ENCODE peak calls at places on chromosomes 7 and 10, in eight cellular contexts. S is brain microvascular endothelial cell, X is foreskin fibroblast, J is osteocyte, Z is pancreas, G is endothelial cell, P is fibroblast of lung, T is body of pancreas. R is an unnamed sample.

GRCh38 chr7:137731436-137731835 is 115.3 kb downstream of the DGKI start:
- DNase-seq in S (peak), X (peak), J (no peak), Z (no peak), G (no peak), P (peak), T (no peak), R (no peak)

GRCh38 chr10:113329121-113329596 is 223.7 kb upstream of the HABP2 start:
- DNase-seq in S (peak), X (peak), J (no peak), Z (no peak), G (no peak), P (peak), T (no peak), R (no peak)

GRCh38 chr10:123930340-123931001 is 38.9 kb upstream of the CPXM2 start:
- DNase-seq in S (no peak), X (peak), J (no peak), Z (no peak), G (no peak), P (no peak), T (no peak), R (no peak)

GRCh38 chr7:131692131-131692960 is 135.9 kb upstream of the PODXL start:
- DNase-seq in S (peak), X (peak), J (peak), Z (peak), G (peak), P (peak), T (peak), R (peak)

GRCh38 chr7:133602291-133602690 is 349.4 kb downstream of the EXOC4 start:
- DNase-seq in S (peak), X (peak), J (no peak), Z (no peak), G (no peak), P (peak), T (peak), R (peak)

GRCh38 chr7:81845628-81846259 is 75.9 kb upstream of the HGF start:
- DNase-seq in S (no peak), X (no peak), J (no peak), Z (no peak), G (no peak), P (peak), T (no peak), R (no peak)

GRCh38 chr7:100099452-100099851 is 1.7 kb downstream of the MCM7 start:
- DNase-seq in S (no peak), X (no peak), J (no peak), Z (no peak), G (no peak), P (no peak), T (no peak), R (no peak)

GRCh38 chr10:112811741-112812551 is 138.1 kb upstream of the TCF7L2 start:
- DNase-seq in S (peak), X (peak), J (no peak), Z (no peak), G (no peak), P (peak), T (peak), R (peak)

GRCh38 chr7:95863623-95864022 is 91.3 kb downstream of the DYNC1I1 start:
- DNase-seq in S (no peak), X (no peak), J (no peak), Z (no peak), G (no peak), P (no peak), T (no peak), R (no peak)

GRCh38 chr10:35050556-35050955 is 39.6 kb downstream of the CUL2 start:
- DNase-seq in S (no peak), X (no peak), J (no peak), Z (no peak), G (no peak), P (no peak), T (no peak), R (no peak)

GRCh38 chr7:42174391-42174848 is 62.6 kb downstream of the GLI3 start:
- DNase-seq in S (no peak), X (peak), J (no peak), Z (no peak), G (no peak), P (peak), T (no peak), R (peak)

GRCh38 chr10:132743925-132744490 is 41.9 kb downstream of the NKX6-2 start:
- DNase-seq in S (peak), X (no peak), J (no peak), Z (no peak), G (no peak), P (no peak), T (no peak), R (no peak)

GRCh38 chr10:71363936-71364335 is 32.8 kb upstream of the CDH23 start:
- DNase-seq in S (no peak), X (no peak), J (no peak), Z (no peak), G (no peak), P (no peak), T (no peak), R (peak)

GRCh38 chr7:17297243-17297642 is 1.2 kb upstream of the AHR start:
- DNase-seq in S (no peak), X (no peak), J (no peak), Z (no peak), G (no peak), P (no peak), T (no peak), R (no peak)

GRCh38 chr10:126454045-126454751 is 65.9 kb upstream of the ADAM12 start:
- DNase-seq in S (no peak), X (no peak), J (peak), Z (no peak), G (no peak), P (no peak), T (no peak), R (no peak)

GRCh38 chr10:28684986-28685580 is 7.8 kb downstream of the BAMBI start:
- DNase-seq in S (no peak), X (no peak), J (no peak), Z (no peak), G (no peak), P (no peak), T (no peak), R (no peak)

GRCh38 chr7:139950881-139951525 is 111.7 kb downstream of the PARP12 start:
- DNase-seq in S (no peak), X (no peak), J (no peak), Z (no peak), G (no peak), P (no peak), T (no peak), R (no peak)

GRCh38 chr10:20274580-20274979 is 458.3 kb downstream of the PLXDC2 start:
- DNase-seq in S (no peak), X (no peak), J (no peak), Z (no peak), G (no peak), P (peak), T (no peak), R (no peak)

GRCh38 chr10:60848126-60848525 is 69.8 kb downstream of the CDK1 start:
- DNase-seq in S (peak), X (peak), J (no peak), Z (no peak), G (no peak), P (peak), T (peak), R (peak)

GRCh38 chr10:127983701-127984100 is 76.8 kb downstream of the PTPRE start:
- DNase-seq in S (no peak), X (no peak), J (no peak), Z (no peak), G (no peak), P (no peak), T (no peak), R (no peak)

GRCh38 chr7:46791180-46791579 is 790.7 kb downstream of the TNS3 start:
- DNase-seq in S (no peak), X (no peak), J (no peak), Z (no peak), G (no peak), P (no peak), T (no peak), R (no peak)

GRCh38 chr7:11665381-11665780 is 166.6 kb downstream of the THSD7A start:
- DNase-seq in S (no peak), X (no peak), J (no peak), Z (no peak), G (no peak), P (peak), T (no peak), R (no peak)

GRCh38 chr7:105788356-105788755 is 88.0 kb downstream of the ATXN7L1 start:
- DNase-seq in S (no peak), X (no peak), J (no peak), Z (no peak), G (no peak), P (no peak), T (no peak), R (no peak)

GRCh38 chr10:60825520-60825919 is 47.2 kb downstream of the CDK1 start:
- DNase-seq in S (no peak), X (no peak), J (no peak), Z (no peak), G (no peak), P (no peak), T (no peak), R (no peak)

GRCh38 chr7:40840990-40841389 is 706.2 kb downstream of the SUGCT start:
- DNase-seq in S (no peak), X (no peak), J (no peak), Z (no peak), G (no peak), P (no peak), T (no peak), R (no peak)

GRCh38 chr10:48509974-48510692 is 94.7 kb downstream of the ARHGAP22 start:
- DNase-seq in S (no peak), X (no peak), J (peak), Z (no peak), G (peak), P (peak), T (no peak), R (no peak)
- TF ChIP-seq CTCF in S (peak), X (no peak), J (peak), Z (no peak), G (peak), P (peak), T (no peak), R (no peak)

GRCh38 chr7:71574153-71574894 is 442.4 kb downstream of the GALNT17 start:
- DNase-seq in S (no peak), X (no peak), J (no peak), Z (no peak), G (no peak), P (no peak), T (no peak), R (peak)

DNA sequence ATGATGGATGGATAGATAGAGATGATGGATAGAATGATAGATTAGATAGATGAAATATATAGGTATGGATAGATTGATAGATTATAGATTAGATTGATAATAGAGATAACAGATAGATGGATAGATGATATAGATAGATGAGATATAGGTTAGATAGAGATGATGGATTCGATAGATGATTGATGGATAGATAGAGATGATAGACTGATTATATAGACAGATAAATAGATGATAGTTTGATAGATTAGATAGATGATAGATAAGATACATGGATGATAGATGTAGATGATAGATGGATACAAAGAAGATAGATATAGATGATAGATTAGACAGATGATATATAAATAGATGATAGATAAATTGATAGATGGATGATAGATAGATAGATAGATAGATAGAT is 448.1 kb downstream of the GALNT17 start:
- DNase-seq in S (no peak), X (no peak), J (no peak), Z (no peak), G (no peak), P (no peak), T (no peak), R (no peak)
- TF ChIP-seq CTCF in S (no peak), X (no peak), J (no peak), Z (no peak), G (no peak), P (no peak), T (no peak), R (no peak)

GRCh38 chr7:78377532-78377931 is 579.0 kb downstream of the PHTF2 start:
- DNase-seq in S (no peak), X (no peak), J (no peak), Z (no peak), G (no peak), P (no peak), T (no peak), R (no peak)
- TF ChIP-seq CTCF in S (peak), X (no peak), J (no peak), Z (no peak), G (peak), P (no peak), T (no peak), R (no peak)

DNA sequence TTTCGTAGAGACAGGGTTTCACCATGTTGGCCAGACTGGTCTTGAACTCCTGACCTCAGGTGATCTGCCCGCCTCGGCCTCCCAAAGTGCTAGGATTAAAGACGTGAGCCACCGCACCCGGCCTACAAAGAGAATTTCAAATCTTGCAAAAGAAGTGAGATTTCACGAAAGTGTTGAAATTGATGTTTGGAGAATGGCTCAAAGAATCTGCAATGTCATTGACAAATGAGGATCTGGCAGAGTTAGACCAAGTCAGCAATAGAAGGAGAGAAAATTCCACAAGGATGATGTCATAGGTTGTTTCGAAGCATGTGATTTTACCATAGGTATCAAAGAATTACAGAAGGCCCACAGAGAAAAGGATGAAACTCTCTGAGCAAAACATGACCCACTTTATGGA is 71.7 kb downstream of the LYZL2 start:
- DNase-seq in S (peak), X (no peak), J (no peak), Z (no peak), G (no peak), P (peak), T (no peak), R (no peak)
- TF ChIP-seq CTCF in S (no peak), X (no peak), J (no peak), Z (no peak), G (no peak), P (no peak), T (no peak), R (no peak)

DNA sequence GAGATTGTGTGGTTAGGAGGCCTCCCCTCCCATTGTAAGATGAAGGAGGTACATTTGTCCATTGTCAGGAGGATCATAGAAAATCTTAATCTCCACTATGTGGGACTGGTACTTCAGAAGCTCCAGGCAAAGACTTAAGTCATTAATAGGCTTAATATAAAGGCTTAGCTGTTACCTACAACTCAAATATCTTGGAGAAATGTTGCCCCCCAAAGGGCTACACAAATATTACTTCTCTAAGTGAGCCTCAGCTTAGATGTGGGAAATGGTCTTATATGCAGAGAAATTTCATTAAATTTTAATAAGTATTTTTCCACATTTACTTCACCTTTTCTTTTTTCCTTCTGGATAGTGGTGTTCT is 27.2 kb downstream of the TAS2R41 start:
- DNase-seq in S (no peak), X (no peak), J (no peak), Z (no peak), G (no peak), P (peak), T (no peak), R (no peak)
- TF ChIP-seq CTCF in S (no peak), X (no peak), J (no peak), Z (no peak), G (no peak), P (peak), T (no peak), R (no peak)

DNA sequence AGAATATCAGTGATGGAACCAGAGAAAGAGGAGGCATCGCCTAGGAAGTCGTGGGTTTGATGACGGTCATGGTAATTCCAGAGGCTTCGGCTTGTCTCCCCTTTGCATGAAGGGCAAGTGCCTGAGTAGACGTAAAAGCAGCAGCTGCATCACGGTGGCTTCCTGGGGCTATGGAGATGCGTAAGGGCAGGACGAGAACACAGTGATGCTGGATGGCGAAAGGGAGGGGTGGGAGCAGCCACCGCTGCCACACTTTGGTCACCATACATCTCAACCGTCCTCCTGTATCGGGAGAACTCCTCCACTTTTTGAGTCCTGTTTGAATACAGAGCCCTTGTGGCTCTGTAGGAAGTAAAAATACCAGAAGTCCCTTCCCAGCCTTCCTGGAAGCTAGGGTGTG is 182.7 kb downstream of the ZMYND11 start:
- DNase-seq in S (no peak), X (no peak), J (no peak), Z (no peak), G (no peak), P (no peak), T (no peak), R (no peak)
- TF ChIP-seq CTCF in S (no peak), X (no peak), J (no peak), Z (no peak), G (no peak), P (no peak), T (no peak), R (no peak)

DNA sequence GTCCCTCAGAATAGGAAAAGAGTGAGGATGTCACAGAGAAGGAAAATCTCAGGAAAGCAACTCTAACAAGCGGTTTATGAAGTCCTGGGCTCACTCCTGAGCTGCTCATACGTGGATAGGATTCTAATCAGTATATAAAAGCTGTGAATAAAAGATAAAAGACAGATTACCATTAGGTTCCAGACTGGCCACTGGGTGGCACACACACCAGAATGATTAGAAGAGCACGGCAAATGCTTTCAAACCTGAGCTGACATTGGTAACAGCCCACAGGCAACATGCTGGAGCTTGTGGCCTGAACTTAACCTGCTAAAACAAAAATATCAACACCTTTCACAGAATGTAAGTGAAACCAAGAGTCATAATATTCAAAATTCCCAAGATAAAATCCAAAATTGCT is 370.8 kb downstream of the GRID1 start:
- DNase-seq in S (peak), X (no peak), J (peak), Z (no peak), G (peak), P (no peak), T (peak), R (peak)
- TF ChIP-seq CTCF in S (peak), X (no peak), J (peak), Z (peak), G (no peak), P (no peak), T (peak), R (peak)

GRCh38 chr7:83708531-83708930 is 59.6 kb upstream of the SEMA3E start:
- DNase-seq in S (no peak), X (no peak), J (no peak), Z (no peak), G (no peak), P (no peak), T (no peak), R (no peak)

GRCh38 chr7:83701744-83702143 is 52.8 kb upstream of the SEMA3E start:
- DNase-seq in S (no peak), X (no peak), J (no peak), Z (no peak), G (no peak), P (peak), T (no peak), R (no peak)

GRCh38 chr7:83704564-83704963 is 55.6 kb upstream of the SEMA3E start:
- DNase-seq in S (no peak), X (no peak), J (no peak), Z (no peak), G (no peak), P (no peak), T (no peak), R (no peak)
- TF ChIP-seq CTCF in S (no peak), X (no peak), J (no peak), Z (no peak), G (no peak), P (no peak), T (no peak), R (no peak)

GRCh38 chr10:69574571-69574978 is 1.4 kb upstream of the NEUROG3 start:
- DNase-seq in S (no peak), X (no peak), J (no peak), Z (no peak), G (no peak), P (no peak), T (no peak), R (no peak)
- TF ChIP-seq CTCF in S (no peak), X (no peak), J (no peak), Z (no peak), G (no peak), P (no peak), T (no peak), R (no peak)

DNA sequence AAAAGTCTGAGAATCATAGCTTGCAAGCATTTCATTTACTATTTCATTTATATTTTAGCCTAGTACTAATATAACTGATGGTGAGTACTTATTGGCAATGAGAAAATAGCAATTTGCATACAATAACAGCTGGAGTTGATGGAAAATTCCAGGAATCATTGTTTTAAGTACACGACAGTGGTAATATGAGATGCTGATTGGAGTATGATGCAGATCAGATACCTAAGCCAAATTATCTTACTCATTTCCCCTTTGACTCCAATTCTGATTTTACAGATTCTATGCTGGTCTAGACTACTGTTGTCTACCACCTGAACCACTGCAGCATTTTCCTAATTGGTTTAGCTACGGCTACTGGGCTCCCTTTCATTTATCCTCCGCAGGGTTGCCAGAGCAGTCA is 36.7 kb downstream of the GNG11 start:
- DNase-seq in S (no peak), X (peak), J (no peak), Z (no peak), G (no peak), P (peak), T (no peak), R (no peak)
- TF ChIP-seq CTCF in S (no peak), X (no peak), J (no peak), Z (no peak), G (no peak), P (no peak), T (no peak), R (no peak)

R was measured in thyroid gland.